ENCODE peak calls at places on chromosomes 6 and 20, in six cellular contexts. E is H1, G is GM12878, I is K562, F is GM12891, W is HepG2. A is an unnamed sample.

GRCh38 chr6:142413111-142413510 is 111.3 kb downstream of the ADGRG6 start:
- DNase-seq in E (no peak), G (no peak), I (no peak), F (no peak), W (no peak), A (no peak)

GRCh38 chr6:29924287-29924686 is 18.0 kb upstream of the HLA-A start:
- DNase-seq in E (no peak), G (no peak), I (no peak), F (no peak), W (no peak), A (no peak)

GRCh38 chr6:134035823-134036296 is 16.6 kb downstream of the SLC2A12 start:
- DNase-seq in E (no peak), G (peak), I (no peak), F (no peak), W (peak), A (no peak)

GRCh38 chr6:77764364-77764763 is 111.5 kb downstream of the MEI4 start:
- DNase-seq in E (no peak), G (no peak), I (no peak), F (no peak), W (no peak), A (no peak)

GRCh38 chr6:133820208-133820607 is 68.7 kb upstream of the TCF21 start:
- DNase-seq in E (no peak), G (no peak), I (no peak), F (no peak), W (no peak), A (no peak)

GRCh38 chr6:80618953-80619352 is 512.5 kb downstream of the BCKDHB start:
- DNase-seq in E (no peak), G (no peak), I (no peak), F (no peak), W (no peak), A (no peak)

GRCh38 chr6:4262506-4262905 is 127.1 kb upstream of the ECI2 start:
- DNase-seq in E (no peak), G (no peak), I (no peak), F (no peak), W (no peak), A (no peak)

GRCh38 chr6:74598473-74599393 is 607.1 kb downstream of the COL12A1 start:
- DNase-seq in E (no peak), G (peak), I (no peak), F (peak), W (no peak), A (peak)

GRCh38 chr20:62364911-62365736 is 2.0 kb downstream of the LAMA5 start:
- DNase-seq in E (peak), G (no peak), I (no peak), F (no peak), W (no peak), A (no peak)
- TF ChIP-seq POLR2A in E (no peak), G (no peak), I (no peak), F (no peak), W (no peak), A (no peak)

DNA sequence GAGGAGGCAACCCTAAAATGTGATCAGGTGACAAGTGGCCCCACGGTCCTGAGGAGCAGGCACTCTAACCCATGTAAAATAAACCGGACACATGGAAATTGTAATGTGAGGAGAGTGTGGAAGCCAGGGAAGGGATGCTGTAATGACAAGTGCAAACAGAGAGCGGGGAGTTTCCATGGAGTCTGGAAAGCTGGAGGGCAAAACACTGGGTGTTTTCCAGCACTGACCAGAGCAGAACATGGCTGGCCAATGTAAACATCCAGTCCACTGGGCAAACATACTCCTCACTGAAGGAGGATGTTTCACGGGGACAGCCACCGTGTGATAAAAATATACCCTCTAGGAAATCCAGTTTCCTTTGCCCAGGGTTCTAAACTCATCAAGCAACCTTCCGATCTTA is 219.0 kb upstream of the JARID2 start:
- DNase-seq in E (no peak), G (no peak), I (no peak), F (no peak), W (peak), A (no peak)
- TF ChIP-seq TAF1 in E (no peak), G (no peak), I (no peak), F (no peak), W (no peak), A (no peak)

GRCh38 chr20:45946149-45946970 is 11.9 kb downstream of the PCIF1 start:
- DNase-seq in E (no peak), G (no peak), I (no peak), F (no peak), W (peak), A (no peak)
- TF ChIP-seq POLR2AphosphoS5 in E (peak), G (no peak), I (no peak), F (no peak), W (peak), A (no peak)

GRCh38 chr6:7085911-7086310 is 21.9 kb upstream of the RREB1 start:
- DNase-seq in E (no peak), G (no peak), I (no peak), F (no peak), W (no peak), A (no peak)
- TF ChIP-seq POLR2A in E (no peak), G (no peak), I (no peak), F (no peak), W (no peak), A (no peak)

DNA sequence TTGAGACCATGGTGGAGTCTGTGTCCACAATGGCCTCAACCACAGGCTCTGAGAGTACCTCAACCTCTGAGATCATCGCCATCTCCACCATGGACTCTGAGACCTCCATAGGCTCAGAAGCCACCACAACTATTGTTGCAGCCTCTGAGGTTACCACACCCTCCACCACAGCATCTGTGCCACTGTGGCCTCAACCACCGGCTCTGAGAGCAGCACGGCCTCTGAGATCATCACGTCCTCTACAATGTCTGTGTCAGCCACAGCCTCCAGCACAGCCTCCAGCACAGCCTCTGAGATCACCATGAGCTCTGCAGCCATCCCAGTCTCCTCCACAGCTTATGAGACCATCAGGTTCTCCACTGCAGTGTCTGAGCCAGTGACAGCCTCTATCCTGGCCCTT is 19.4 kb upstream of the MUC21 start:
- DNase-seq in E (no peak), G (no peak), I (no peak), F (no peak), W (no peak), A (no peak)
- TF ChIP-seq TAF1 in E (no peak), G (no peak), I (no peak), F (no peak), W (no peak), A (no peak)

DNA sequence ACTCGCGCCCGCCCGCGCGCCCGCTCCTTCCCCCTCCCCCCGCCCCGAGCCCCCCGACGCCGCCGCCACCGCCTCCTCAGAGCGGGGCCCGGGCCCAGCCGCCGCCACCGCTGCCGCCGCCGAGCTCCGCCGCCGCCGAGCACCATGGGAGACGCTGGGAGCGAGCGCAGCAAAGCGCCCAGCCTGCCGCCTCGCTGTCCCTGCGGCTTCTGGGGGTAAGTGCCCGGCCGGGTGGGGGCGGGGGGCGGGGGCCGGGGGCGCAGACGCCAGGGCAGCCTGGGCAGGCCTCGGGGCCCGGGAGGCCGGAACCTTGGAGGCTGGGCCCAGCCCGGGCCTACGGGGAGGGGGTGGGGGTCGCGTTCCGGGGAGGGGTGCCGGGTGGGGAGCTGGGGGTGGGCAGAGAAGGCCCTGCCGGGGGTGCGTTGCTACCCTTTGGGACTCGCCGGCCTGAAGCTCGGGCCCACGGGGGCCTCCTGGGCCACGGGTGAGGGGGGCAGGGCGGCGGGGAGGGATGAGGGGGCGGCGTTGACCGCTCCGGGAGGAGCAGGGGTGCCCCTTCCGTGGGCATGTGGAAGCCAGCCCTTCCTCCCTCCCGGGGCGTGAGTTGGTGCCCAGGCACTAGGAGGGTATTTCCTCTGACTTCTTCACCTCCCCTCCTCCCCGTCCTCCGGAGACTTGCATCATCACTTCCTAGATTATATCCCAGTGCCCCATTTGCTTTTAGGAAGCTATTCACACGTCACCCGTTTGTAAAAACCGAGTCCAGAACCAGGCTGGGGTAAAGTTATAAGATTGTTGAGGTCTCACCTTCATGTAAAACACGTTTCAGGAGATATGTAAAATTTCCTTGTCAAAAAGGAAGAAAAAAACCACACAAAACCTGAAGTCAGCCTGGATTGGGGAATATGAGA is 530 bp downstream of the ZFAND3 start:
- DNase-seq in E (peak), G (peak), I (no peak), F (no peak), W (peak), A (peak)
- TF ChIP-seq POLR2AphosphoS5 in E (no peak), G (no peak), I (no peak), F (no peak), W (no peak), A (no peak)

GRCh38 chr6:41469156-41469950 is 76.8 kb upstream of the FOXP4 start:
- DNase-seq in E (no peak), G (no peak), I (no peak), F (no peak), W (no peak), A (no peak)
- TF ChIP-seq POLR2A in E (no peak), G (no peak), I (no peak), F (no peak), W (no peak), A (no peak)

GRCh38 chr20:63477944-63478343 is 5.5 kb upstream of the KCNQ2 start:
- DNase-seq in E (no peak), G (no peak), I (no peak), F (no peak), W (no peak), A (no peak)

GRCh38 chr20:63472862-63473390 is 471 bp upstream of the KCNQ2 start:
- DNase-seq in E (no peak), G (no peak), I (no peak), F (no peak), W (no peak), A (no peak)

GRCh38 chr20:63473555-63474449 is 1.3 kb upstream of the KCNQ2 start:
- DNase-seq in E (no peak), G (no peak), I (no peak), F (no peak), W (no peak), A (no peak)

GRCh38 chr20:63477061-63477616 is 4.7 kb upstream of the KCNQ2 start:
- DNase-seq in E (no peak), G (no peak), I (no peak), F (no peak), W (no peak), A (no peak)

GRCh38 chr20:63475209-63475608 is 2.8 kb upstream of the KCNQ2 start:
- DNase-seq in E (no peak), G (no peak), I (peak), F (no peak), W (no peak), A (no peak)
- TF ChIP-seq TAF1 in E (no peak), G (no peak), I (no peak), F (no peak), W (no peak), A (no peak)